ENCODE peak calls at places on chromosome 4, in seven cellular contexts. One of them, this sample, is unnamed.
A peak's percentile ranks its signal among the peaks of the same experiment; 100 is the strongest.

GRCh38 chr4:5444918-5445517 is 263.3 kb downstream of the EVC2 start:
- DNase-seq in HCT116: no peak
- DNase-seq in HS-5: no peak
- DNase-seq in AML-193: no peak
- DNase-seq in NCI-H1092: no peak
- DNase-seq in BE2C: no peak
- DNase-seq in stomach: no peak
- DNase-seq in this sample: no peak

GRCh38 chr4:98688416-98689290 is 30.2 kb upstream of the TSPAN5 start:
- DNase-seq in HCT116: peak; percentile 60
- DNase-seq in HS-5: peak; percentile 48
- DNase-seq in AML-193: no peak
- DNase-seq in NCI-H1092: no peak
- DNase-seq in BE2C: no peak
- DNase-seq in stomach: no peak
- DNase-seq in this sample: peak; percentile 70

GRCh38 chr4:121304843-121305348 is 75.9 kb downstream of the QRFPR start:
- DNase-seq in HCT116: no peak
- DNase-seq in HS-5: no peak
- DNase-seq in AML-193: no peak
- DNase-seq in NCI-H1092: no peak
- DNase-seq in BE2C: no peak
- DNase-seq in stomach: no peak
- DNase-seq in this sample: no peak

GRCh38 chr4:7806080-7806630 is 133.5 kb downstream of the AFAP1 start:
- DNase-seq in HCT116: no peak
- DNase-seq in HS-5: no peak
- DNase-seq in AML-193: no peak
- DNase-seq in NCI-H1092: no peak
- DNase-seq in BE2C: no peak
- DNase-seq in stomach: peak; percentile 73
- DNase-seq in this sample: peak; percentile 68

GRCh38 chr4:7745486-7745885 is 194.2 kb downstream of the AFAP1 start:
- DNase-seq in HCT116: no peak
- DNase-seq in HS-5: no peak
- DNase-seq in AML-193: no peak
- DNase-seq in NCI-H1092: no peak
- DNase-seq in BE2C: no peak
- DNase-seq in stomach: no peak
- DNase-seq in this sample: no peak

GRCh38 chr4:10106421-10107039 is 10.1 kb downstream of the WDR1 start:
- DNase-seq in HCT116: peak; percentile 62
- DNase-seq in HS-5: peak; percentile 94
- DNase-seq in AML-193: peak; percentile 2
- DNase-seq in NCI-H1092: no peak
- DNase-seq in BE2C: no peak
- DNase-seq in stomach: peak; percentile 54
- DNase-seq in this sample: peak; percentile 97

GRCh38 chr4:146135941-146136340 is 39.6 kb upstream of the LSM6 start:
- DNase-seq in HCT116: no peak
- DNase-seq in HS-5: no peak
- DNase-seq in AML-193: no peak
- DNase-seq in NCI-H1092: no peak
- DNase-seq in BE2C: no peak
- DNase-seq in stomach: no peak
- DNase-seq in this sample: no peak

GRCh38 chr4:78650106-78651021 is 98.8 kb downstream of the ANXA3 start:
- DNase-seq in HCT116: no peak
- DNase-seq in HS-5: peak; percentile 81
- DNase-seq in AML-193: peak; percentile 75
- DNase-seq in NCI-H1092: no peak
- DNase-seq in BE2C: no peak
- DNase-seq in stomach: no peak
- DNase-seq in this sample: peak; percentile 86

GRCh38 chr4:153427363-153428071 is 38.6 kb upstream of the TMEM131L start:
- DNase-seq in HCT116: no peak
- DNase-seq in HS-5: peak; percentile 31
- DNase-seq in AML-193: no peak
- DNase-seq in NCI-H1092: no peak
- DNase-seq in BE2C: no peak
- DNase-seq in stomach: no peak
- DNase-seq in this sample: peak; percentile 56

GRCh38 chr4:77859256-77859655 is 3.4 kb upstream of the MRPL1 start:
- DNase-seq in HCT116: no peak
- DNase-seq in HS-5: no peak
- DNase-seq in AML-193: no peak
- DNase-seq in NCI-H1092: no peak
- DNase-seq in BE2C: no peak
- DNase-seq in stomach: peak; percentile 45
- DNase-seq in this sample: no peak

GRCh38 chr4:109967798-109968520 is 55.3 kb downstream of the EGF start:
- DNase-seq in HCT116: no peak
- DNase-seq in HS-5: peak; percentile 25
- DNase-seq in AML-193: peak; percentile 57
- DNase-seq in NCI-H1092: no peak
- DNase-seq in BE2C: no peak
- DNase-seq in stomach: no peak
- DNase-seq in this sample: peak; percentile 67

GRCh38 chr4:17636341-17636695 is 21.9 kb downstream of the MED28 start:
- DNase-seq in HCT116: no peak
- DNase-seq in HS-5: no peak
- DNase-seq in AML-193: no peak
- DNase-seq in NCI-H1092: no peak
- DNase-seq in BE2C: no peak
- DNase-seq in stomach: no peak
- DNase-seq in this sample: no peak

GRCh38 chr4:99362768-99363167 is 10.2 kb upstream of the ADH1C start:
- DNase-seq in HCT116: no peak
- DNase-seq in HS-5: no peak
- DNase-seq in AML-193: no peak
- DNase-seq in NCI-H1092: no peak
- DNase-seq in BE2C: no peak
- DNase-seq in stomach: no peak
- DNase-seq in this sample: no peak

GRCh38 chr4:58359590-58359989 is 1249.4 kb upstream of the IGFBP7 start:
- DNase-seq in HCT116: no peak
- DNase-seq in HS-5: no peak
- DNase-seq in AML-193: no peak
- DNase-seq in NCI-H1092: no peak
- DNase-seq in BE2C: no peak
- DNase-seq in stomach: no peak
- DNase-seq in this sample: no peak